ENCODE peak calls at places on chromosomes 3 and 15, in five cellular contexts. One of them, this sample, is unnamed.

GRCh38 chr15:34837246-34838016 is 42.1 kb upstream of the ACTC1 start:
- DNase-seq in ELR: peak
- DNase-seq in stomach: no peak
- DNase-seq in neuronal stem cell: no peak
- DNase-seq in GM12864: no peak
- DNase-seq in this sample: peak

GRCh38 chr3:64691051-64691450 is 3.3 kb upstream of the ADAMTS9 start:
- DNase-seq in ELR: peak
- DNase-seq in stomach: no peak
- DNase-seq in neuronal stem cell: no peak
- DNase-seq in GM12864: no peak
- DNase-seq in this sample: no peak

GRCh38 chr15:64571857-64572291 is 111.5 kb downstream of the ZNF609 start:
- DNase-seq in ELR: no peak
- DNase-seq in stomach: peak
- DNase-seq in neuronal stem cell: no peak
- DNase-seq in GM12864: peak
- DNase-seq in this sample: no peak

GRCh38 chr15:82972990-82973389 is 13.0 kb upstream of the RAMAC start:
- DNase-seq in ELR: no peak
- DNase-seq in stomach: no peak
- DNase-seq in neuronal stem cell: no peak
- DNase-seq in GM12864: no peak
- DNase-seq in this sample: no peak

GRCh38 chr15:59553879-59554735 is 57.5 kb upstream of the GCNT3 start:
- DNase-seq in ELR: peak
- DNase-seq in stomach: no peak
- DNase-seq in neuronal stem cell: no peak
- DNase-seq in GM12864: no peak
- DNase-seq in this sample: no peak

GRCh38 chr3:127722928-127723603 is 50.3 kb downstream of the ABTB1 start:
- DNase-seq in ELR: no peak
- DNase-seq in stomach: no peak
- DNase-seq in neuronal stem cell: peak
- DNase-seq in GM12864: no peak
- DNase-seq in this sample: no peak

GRCh38 chr3:14430706-14431470 is 28.5 kb downstream of the SLC6A6 start:
- DNase-seq in ELR: no peak
- DNase-seq in stomach: no peak
- DNase-seq in neuronal stem cell: no peak
- DNase-seq in GM12864: no peak
- DNase-seq in this sample: no peak

GRCh38 chr3:179688847-179689246 is 36.0 kb downstream of the USP13 start:
- DNase-seq in ELR: peak
- DNase-seq in stomach: no peak
- DNase-seq in neuronal stem cell: no peak
- DNase-seq in GM12864: no peak
- DNase-seq in this sample: no peak

GRCh38 chr15:73142802-73143762 is 90.8 kb downstream of the NEO1 start:
- DNase-seq in ELR: no peak
- DNase-seq in stomach: no peak
- DNase-seq in neuronal stem cell: no peak
- DNase-seq in GM12864: no peak
- DNase-seq in this sample: no peak

GRCh38 chr3:16987141-16987540 is 102.4 kb downstream of the PLCL2 start:
- DNase-seq in ELR: no peak
- DNase-seq in stomach: no peak
- DNase-seq in neuronal stem cell: no peak
- DNase-seq in GM12864: no peak
- DNase-seq in this sample: no peak

GRCh38 chr3:31086698-31087097 is 192.2 kb upstream of the GADL1 start:
- DNase-seq in ELR: no peak
- DNase-seq in stomach: peak
- DNase-seq in neuronal stem cell: no peak
- DNase-seq in GM12864: no peak
- DNase-seq in this sample: no peak

GRCh38 chr15:58318517-58318916 is 113.3 kb upstream of the LIPC start:
- DNase-seq in ELR: no peak
- DNase-seq in stomach: no peak
- DNase-seq in neuronal stem cell: no peak
- DNase-seq in GM12864: no peak
- DNase-seq in this sample: no peak

GRCh38 chr15:85743392-85744045 is 51.2 kb downstream of the KLHL25 start:
- DNase-seq in ELR: no peak
- DNase-seq in stomach: no peak
- DNase-seq in neuronal stem cell: no peak
- DNase-seq in GM12864: no peak
- DNase-seq in this sample: no peak

GRCh38 chr15:67680645-67681044 is 138.1 kb downstream of the MAP2K5 start:
- DNase-seq in ELR: no peak
- DNase-seq in stomach: no peak
- DNase-seq in neuronal stem cell: no peak
- DNase-seq in GM12864: no peak
- DNase-seq in this sample: no peak

This sample was measured in AG04450.